ENCODE peak calls at places on chromosomes 1 and 21, in nine cellular contexts. D is heart left ventricle, M is GM23338, V is endothelial cell, B is lower lobe of right lung, F is mucosa of descending colon, I is cardiac fibroblast, Z is stomach, Q is fibroblast of lung. G is an unnamed sample.

GRCh38 chr1:9181176-9181906 is 52.4 kb upstream of the GPR157 start:
- DNase-seq in I (peak), Z (peak), B (peak), D (peak), V (peak), F (peak), M (peak), Q (peak), G (peak)

GRCh38 chr1:20484526-20485462 is 1.2 kb downstream of the CAMK2N1 start:
- DNase-seq in Q (no peak), F (peak), D (no peak), M (no peak), V (peak), I (peak), B (no peak), Z (no peak), G (no peak)

GRCh38 chr1:245084551-245084950 is 70.2 kb upstream of the KIF26B start:
- DNase-seq in Q (peak), I (no peak), V (no peak), Z (no peak), M (no peak), B (no peak), D (no peak), F (no peak), G (no peak)

GRCh38 chr21:42526379-42526727 is 12.7 kb downstream of the SLC37A1 start:
- DNase-seq in B (no peak), F (peak), Z (peak), Q (no peak), I (no peak), D (peak), V (no peak), M (no peak), G (no peak)

GRCh38 chr1:213676741-213677140 is 311.0 kb upstream of the PROX1 start:
- DNase-seq in M (no peak), Z (no peak), F (no peak), D (no peak), V (no peak), I (no peak), B (no peak), Q (no peak), G (no peak)

GRCh38 chr1:166273618-166274017 is 106.8 kb upstream of the FAM78B start:
- DNase-seq in Z (no peak), B (no peak), I (no peak), V (no peak), D (no peak), Q (no peak), M (no peak), F (no peak), G (no peak)

GRCh38 chr1:100989306-100990077 is 36.1 kb downstream of the DPH5 start:
- DNase-seq in V (no peak), Z (no peak), Q (peak), B (no peak), M (no peak), I (peak), D (no peak), F (no peak), G (peak)

GRCh38 chr1:43000271-43000670 is 41.6 kb upstream of the SLC2A1 start:
- DNase-seq in M (no peak), B (no peak), I (no peak), Z (no peak), Q (no peak), D (no peak), V (no peak), F (no peak), G (no peak)

GRCh38 chr1:54542120-54542961 is 5.7 kb upstream of the ACOT11 start:
- DNase-seq in I (peak), F (peak), Q (peak), B (peak), M (peak), Z (peak), D (peak), V (peak), G (peak)

GRCh38 chr1:234963180-234963903 is 165.3 kb downstream of the TOMM20 start:
- DNase-seq in D (peak), B (peak), F (peak), Z (peak), V (no peak), I (peak), Q (peak), M (no peak), G (peak)

GRCh38 chr1:219333626-219334025 is 159.9 kb downstream of the LYPLAL1 start:
- DNase-seq in M (no peak), F (no peak), V (no peak), Z (no peak), I (no peak), B (no peak), Q (no peak), D (no peak), G (no peak)

GRCh38 chr1:2353215-2353906 is 38.0 kb downstream of the MORN1 start:
- DNase-seq in I (no peak), F (peak), V (no peak), D (no peak), B (peak), Z (no peak), M (no peak), Q (no peak), G (no peak)

GRCh38 chr21:17372200-17372599 is 140.6 kb upstream of the CXADR start:
- DNase-seq in Z (no peak), B (no peak), Q (no peak), D (no peak), V (no peak), M (no peak), F (no peak), I (no peak), G (no peak)

GRCh38 chr1:193059282-193060225 is at the start of the genes RO60 and UCHL5:
- DNase-seq in D (peak), F (peak), B (peak), M (peak), Z (peak), Q (peak), V (peak), I (peak), G (peak)
- TF ChIP-seq CTCF in D (no peak), F (no peak), B (no peak), M (no peak), Z (no peak), Q (no peak), V (no peak), I (no peak), G (no peak)

GRCh38 chr1:25432749-25433388 is 2.2 kb downstream of the MACO1 start:
- DNase-seq in D (no peak), I (no peak), Z (no peak), B (no peak), Q (no peak), F (no peak), V (no peak), M (no peak), G (no peak)
- TF ChIP-seq CTCF in D (no peak), I (no peak), Z (no peak), B (no peak), Q (no peak), F (no peak), V (no peak), M (no peak), G (no peak)

DNA sequence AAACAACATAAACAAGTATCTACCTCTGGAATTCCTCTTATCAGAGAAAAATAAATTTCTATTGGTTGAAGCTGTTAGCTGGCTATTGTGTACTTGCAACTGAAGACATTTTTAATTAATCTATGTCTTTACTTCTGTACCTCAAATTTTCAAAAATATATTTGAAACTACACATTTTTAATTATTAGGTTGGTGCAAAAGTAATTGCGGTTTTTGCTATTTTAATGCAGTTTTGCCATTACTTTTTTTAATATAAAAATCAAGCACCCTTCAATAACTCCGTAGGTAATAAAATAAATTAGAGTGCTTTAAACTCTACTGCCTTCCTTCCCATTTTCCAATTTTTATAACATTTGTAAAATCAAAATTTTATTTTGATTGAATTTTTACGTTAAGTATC is 262.1 kb upstream of the DUSP10 start:
- DNase-seq in D (no peak), B (no peak), Z (no peak), M (no peak), Q (no peak), F (no peak), I (no peak), V (no peak), G (no peak)
- TF ChIP-seq CTCF in D (no peak), B (no peak), Z (no peak), M (no peak), Q (no peak), F (no peak), I (no peak), V (no peak), G (no peak)

GRCh38 chr1:81125672-81126071 is 675.1 kb upstream of the ADGRL2 start:
- DNase-seq in D (no peak), B (no peak), M (no peak), V (no peak), F (no peak), I (no peak), Q (no peak), Z (no peak), G (no peak)
- TF ChIP-seq CTCF in D (no peak), B (no peak), M (no peak), V (no peak), F (no peak), I (no peak), Q (no peak), Z (no peak), G (no peak)

DNA sequence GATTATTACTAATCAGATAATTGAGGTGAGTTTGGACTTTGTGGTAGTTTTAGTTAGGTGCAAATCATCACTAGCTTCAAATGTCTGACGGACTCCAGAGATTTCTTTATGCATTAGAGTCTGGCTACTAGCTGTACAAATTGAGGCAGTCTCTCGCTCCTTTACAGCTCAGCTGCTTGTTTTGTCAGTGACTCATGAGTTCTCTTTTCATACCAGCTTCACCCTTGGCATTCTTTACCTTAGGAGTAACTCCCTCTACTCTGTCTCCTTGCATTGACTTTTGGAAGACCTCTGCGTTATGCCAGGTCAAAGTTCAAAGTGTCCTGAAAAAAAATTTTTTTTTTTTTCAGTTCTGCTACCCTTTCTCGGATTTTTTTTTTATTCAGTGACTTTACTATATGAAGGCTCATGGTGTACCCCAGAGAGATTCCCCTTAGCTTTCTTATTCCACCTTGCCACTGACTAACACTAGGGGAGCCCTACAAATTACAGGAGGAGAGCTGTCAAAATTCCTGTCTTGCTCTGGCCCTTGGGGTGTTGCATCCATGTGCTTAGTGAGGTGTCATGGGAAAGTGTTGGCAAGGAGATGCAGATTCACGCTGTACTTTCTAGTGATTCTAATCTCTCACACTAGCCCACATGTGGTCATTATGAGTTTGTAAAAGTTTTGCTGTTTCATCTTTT is 576.6 kb downstream of the ADGRL2 start:
- DNase-seq in Q (peak), M (peak), F (no peak), B (no peak), Z (no peak), D (no peak), V (no peak), I (peak), G (no peak)
- TF ChIP-seq CTCF in Q (no peak), M (peak), F (no peak), B (no peak), Z (no peak), D (no peak), V (no peak), I (no peak), G (no peak)

GRCh38 chr1:161046574-161047167 is 894 bp upstream of the USF1 start:
- DNase-seq in F (no peak), Q (no peak), D (no peak), M (no peak), Z (no peak), V (no peak), B (no peak), I (no peak), G (no peak)

GRCh38 chr1:161045749-161046573 is at the start of gene USF1:
- DNase-seq in M (peak), Q (peak), Z (peak), V (peak), F (peak), B (peak), I (peak), D (peak), G (peak)

GRCh38 chr1:161047436-161048420 is 2.0 kb upstream of the USF1 start:
- DNase-seq in M (no peak), V (no peak), F (no peak), Z (no peak), B (no peak), I (no peak), Q (no peak), D (no peak), G (no peak)

GRCh38 chr1:161044535-161044907 is 1.3 kb downstream of the USF1 start:
- DNase-seq in V (no peak), M (peak), Z (no peak), D (no peak), F (no peak), I (peak), B (no peak), Q (no peak), G (peak)

DNA sequence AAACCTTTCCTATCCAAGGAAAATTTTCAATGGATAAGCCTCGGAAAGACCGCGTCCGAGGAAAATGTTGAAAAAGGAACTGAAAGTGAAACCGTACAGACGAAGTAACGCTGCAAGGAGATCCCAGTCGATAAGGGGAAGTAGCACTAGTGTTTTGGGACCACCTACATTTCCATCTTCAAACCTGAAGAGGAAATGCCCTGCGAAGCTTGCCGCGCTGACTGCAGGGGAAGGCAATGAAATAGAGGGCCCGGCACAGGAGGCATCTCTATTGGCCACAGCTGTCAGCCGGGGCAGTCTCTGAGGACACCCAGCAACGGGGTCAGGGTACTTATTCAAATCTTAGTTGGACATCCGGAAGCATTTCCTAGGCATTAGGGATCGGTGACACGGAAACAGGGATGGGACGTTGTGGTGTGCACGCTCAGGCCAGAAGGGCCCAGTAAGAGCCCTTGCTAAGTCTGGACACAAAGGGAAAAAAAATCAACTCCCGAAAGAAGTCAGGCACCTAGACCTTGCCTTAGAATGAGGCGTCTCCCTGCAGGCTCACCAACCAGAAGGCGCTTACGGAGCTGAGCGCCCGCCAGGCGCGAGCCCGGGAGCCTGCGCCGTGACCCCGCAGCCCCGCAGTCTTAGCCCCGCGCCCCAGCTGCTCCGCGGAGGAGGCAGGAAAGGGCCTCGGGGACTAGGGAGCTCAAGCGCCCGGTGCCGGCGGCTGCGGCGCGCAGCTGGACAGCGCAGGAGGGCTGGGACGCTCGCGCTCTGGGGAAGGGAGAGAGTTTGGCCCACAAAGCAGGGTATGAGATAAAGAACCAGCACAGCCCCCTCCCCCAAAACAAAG is 649 bp downstream of the USF1 start:
- DNase-seq in M (peak), Q (peak), V (peak), I (peak), B (peak), Z (peak), F (peak), D (peak), G (peak)
- TF ChIP-seq CTCF in M (no peak), Q (no peak), V (no peak), I (no peak), B (no peak), Z (no peak), F (no peak), D (no peak), G (no peak)

DNA sequence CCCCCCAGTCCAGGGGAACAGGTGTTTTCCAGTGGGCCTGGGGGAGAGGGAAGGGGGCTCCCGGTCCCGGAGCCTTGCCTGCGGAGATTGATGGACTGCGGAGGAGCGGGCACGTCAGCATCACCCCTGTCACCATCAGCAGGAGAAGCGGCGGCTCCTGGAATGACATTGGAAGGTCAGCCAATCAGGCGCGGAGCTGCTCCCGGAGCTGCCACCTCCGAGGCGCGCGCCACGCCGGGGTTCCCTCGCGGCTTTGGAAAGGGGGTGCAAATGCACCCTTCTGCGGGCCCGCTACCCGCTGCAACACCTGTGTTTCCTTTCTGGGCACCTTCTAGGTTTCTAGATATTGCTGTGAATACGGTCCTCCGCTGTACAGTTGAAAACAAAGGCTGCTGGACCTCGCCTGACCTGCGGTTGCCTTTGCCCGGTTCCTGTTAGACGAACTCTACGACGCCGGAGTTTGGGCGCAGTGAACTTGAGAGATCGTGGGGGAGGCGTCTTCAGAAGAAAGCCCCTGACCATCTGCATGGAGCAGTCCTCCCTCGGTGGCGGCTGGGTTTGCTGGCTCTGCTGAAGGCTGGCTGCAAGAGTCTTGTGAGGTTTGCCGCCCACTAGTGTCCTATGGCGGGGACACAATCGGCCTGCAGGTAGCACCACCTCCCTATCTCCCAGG is 5.3 kb downstream of the DSCAM start:
- DNase-seq in D (peak), F (no peak), I (no peak), B (peak), M (peak), Q (peak), V (peak), Z (peak), G (peak)
- TF ChIP-seq CTCF in D (peak), F (no peak), I (no peak), B (peak), M (peak), Q (peak), V (peak), Z (peak), G (peak)

DNA sequence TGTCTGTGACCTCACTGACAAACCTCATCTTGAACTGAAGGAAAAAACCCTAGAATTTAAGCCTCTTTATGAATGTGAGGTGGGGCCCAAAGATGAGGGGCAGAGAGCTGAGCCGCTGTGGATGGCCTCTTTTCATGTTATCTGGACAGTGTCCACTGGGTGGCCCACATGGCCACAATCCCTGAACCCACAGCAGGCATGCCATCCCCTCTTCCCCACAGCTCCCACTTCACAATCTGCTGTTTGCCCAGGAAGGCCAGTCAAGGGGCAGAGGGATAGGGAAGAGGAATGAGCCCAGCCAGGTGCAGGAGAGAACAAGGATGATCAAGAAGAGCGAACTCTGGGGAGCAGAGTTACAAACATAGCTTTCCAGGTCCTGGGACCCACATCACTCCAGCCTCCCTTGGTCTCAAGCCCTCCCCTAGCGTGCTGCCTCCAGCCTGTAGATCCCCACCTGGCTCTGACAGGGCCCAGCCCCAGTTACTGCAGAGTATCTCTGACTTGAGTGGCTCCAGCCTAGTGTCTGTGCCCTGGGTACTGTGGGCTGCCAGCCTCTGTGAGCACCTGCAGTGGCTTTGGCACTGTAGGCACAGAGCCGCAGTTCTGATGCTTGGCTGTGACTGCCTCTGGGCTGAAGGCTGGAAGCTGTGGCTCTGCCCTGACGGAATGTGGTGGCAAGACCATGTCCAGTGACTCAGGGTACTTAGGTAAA is 1.9 kb upstream of the SLFNL1 start:
- DNase-seq in V (no peak), Q (peak), D (no peak), B (no peak), F (no peak), Z (no peak), I (peak), M (peak), G (no peak)
- TF ChIP-seq CTCF in V (peak), Q (peak), D (no peak), B (no peak), F (no peak), Z (no peak), I (peak), M (peak), G (peak)

DNA sequence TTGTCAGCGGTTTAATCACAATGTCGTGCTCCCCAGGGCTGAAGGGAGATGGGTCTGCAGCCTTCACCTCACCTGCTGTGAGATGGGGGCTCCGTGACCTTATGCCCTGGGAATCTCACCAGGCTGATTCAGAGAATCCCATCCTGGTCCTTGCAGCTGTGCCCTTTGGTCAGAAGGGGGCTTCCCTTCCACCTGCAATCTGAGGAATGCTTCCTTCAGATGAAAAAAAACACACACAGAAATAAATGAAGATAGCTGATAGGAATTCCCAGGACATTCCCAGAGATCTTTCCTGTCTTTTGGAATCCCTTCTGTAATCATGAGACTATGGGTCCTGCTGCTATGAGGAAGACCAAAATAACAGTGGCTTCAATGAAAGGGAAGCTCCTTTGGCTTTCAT is 127.0 kb upstream of the VAMP3 start:
- DNase-seq in M (peak), F (no peak), B (no peak), Q (no peak), I (no peak), Z (no peak), V (no peak), D (no peak), G (no peak)
- TF ChIP-seq CTCF in M (peak), F (no peak), B (no peak), Q (no peak), I (no peak), Z (no peak), V (no peak), D (no peak), G (no peak)

G was measured in AG10803.